ENCODE peak calls at places on chromosomes 13 and 19, in eight cellular contexts. One of them, this sample, is unnamed.

GRCh38 chr19:46390866-46391265 is 22.5 kb downstream of the CCDC8 start:
- DNase-seq in fibroblast of lung: no peak
- DNase-seq in Peyer's patch: no peak
- DNase-seq in heart right ventricle: no peak
- DNase-seq in SK-N-SH: no peak
- DNase-seq in heart left ventricle: no peak
- DNase-seq in endodermal cell: no peak
- DNase-seq in HCT116: no peak
- DNase-seq in this sample: no peak

GRCh38 chr13:26941345-26942174 is 181.0 kb upstream of the GPR12 start:
- DNase-seq in SK-N-SH: no peak
- DNase-seq in heart right ventricle: no peak
- DNase-seq in endodermal cell: peak; percentile 29
- DNase-seq in heart left ventricle: no peak
- DNase-seq in Peyer's patch: no peak
- DNase-seq in fibroblast of lung: peak; percentile 85
- DNase-seq in HCT116: no peak
- DNase-seq in this sample: no peak

GRCh38 chr19:58300620-58301019 is 4.6 kb upstream of the ERVK3-1 start:
- DNase-seq in heart right ventricle: no peak
- DNase-seq in HCT116: no peak
- DNase-seq in heart left ventricle: no peak
- DNase-seq in fibroblast of lung: no peak
- DNase-seq in SK-N-SH: no peak
- DNase-seq in Peyer's patch: no peak
- DNase-seq in endodermal cell: no peak
- DNase-seq in this sample: no peak

GRCh38 chr19:19105365-19106060 is 32.8 kb downstream of the TMEM161A start:
- DNase-seq in HCT116: peak; percentile 53
- DNase-seq in fibroblast of lung: peak; percentile 52
- DNase-seq in Peyer's patch: peak; percentile 43
- DNase-seq in endodermal cell: peak; percentile 95
- DNase-seq in heart left ventricle: peak; percentile 65
- DNase-seq in SK-N-SH: peak; percentile 56
- DNase-seq in heart right ventricle: peak; percentile 52
- DNase-seq in this sample: peak; percentile 52

GRCh38 chr13:112775791-112776279 is 86.0 kb downstream of the ATP11A start:
- DNase-seq in heart right ventricle: no peak
- DNase-seq in heart left ventricle: no peak
- DNase-seq in HCT116: no peak
- DNase-seq in endodermal cell: peak; percentile 62
- DNase-seq in SK-N-SH: peak; percentile 46
- DNase-seq in Peyer's patch: no peak
- DNase-seq in fibroblast of lung: no peak
- DNase-seq in this sample: no peak

GRCh38 chr13:42762917-42763316 is 18.5 kb upstream of the FAM216B start:
- DNase-seq in heart right ventricle: no peak
- DNase-seq in heart left ventricle: no peak
- DNase-seq in fibroblast of lung: peak; percentile 89
- DNase-seq in HCT116: no peak
- DNase-seq in Peyer's patch: no peak
- DNase-seq in endodermal cell: no peak
- DNase-seq in SK-N-SH: no peak
- DNase-seq in this sample: no peak

GRCh38 chr13:42777476-42777875 is 3.9 kb upstream of the FAM216B start:
- DNase-seq in endodermal cell: no peak
- DNase-seq in fibroblast of lung: no peak
- DNase-seq in SK-N-SH: no peak
- DNase-seq in HCT116: no peak
- DNase-seq in heart right ventricle: no peak
- DNase-seq in heart left ventricle: no peak
- DNase-seq in Peyer's patch: no peak
- DNase-seq in this sample: no peak

GRCh38 chr13:23992722-23993438 is 95.6 kb upstream of the C1QTNF9B start:
- DNase-seq in heart right ventricle: no peak
- DNase-seq in heart left ventricle: no peak
- DNase-seq in SK-N-SH: no peak
- DNase-seq in Peyer's patch: no peak
- DNase-seq in endodermal cell: peak; percentile 13
- DNase-seq in fibroblast of lung: no peak
- DNase-seq in HCT116: no peak
- DNase-seq in this sample: no peak

GRCh38 chr19:16340092-16340491 is 15.5 kb downstream of the KLF2 start:
- DNase-seq in endodermal cell: no peak
- DNase-seq in heart right ventricle: no peak
- DNase-seq in SK-N-SH: no peak
- DNase-seq in Peyer's patch: no peak
- DNase-seq in heart left ventricle: no peak
- DNase-seq in HCT116: no peak
- DNase-seq in fibroblast of lung: peak; percentile 77
- DNase-seq in this sample: peak; percentile 68

GRCh38 chr19:33774751-33775150 is 21.9 kb upstream of the KCTD15 start:
- DNase-seq in SK-N-SH: no peak
- DNase-seq in heart right ventricle: no peak
- DNase-seq in HCT116: no peak
- DNase-seq in Peyer's patch: no peak
- DNase-seq in heart left ventricle: no peak
- DNase-seq in endodermal cell: no peak
- DNase-seq in fibroblast of lung: no peak
- DNase-seq in this sample: no peak

GRCh38 chr19:41707502-41707812 is 969 bp upstream of the CEACAM5 start:
- DNase-seq in endodermal cell: peak; percentile 51
- DNase-seq in SK-N-SH: no peak
- DNase-seq in heart right ventricle: no peak
- DNase-seq in fibroblast of lung: no peak
- DNase-seq in HCT116: no peak
- DNase-seq in Peyer's patch: no peak
- DNase-seq in heart left ventricle: no peak
- DNase-seq in this sample: no peak

GRCh38 chr13:80977168-80977567 is 636.2 kb upstream of the SPRY2 start:
- DNase-seq in fibroblast of lung: no peak
- DNase-seq in heart left ventricle: no peak
- DNase-seq in heart right ventricle: no peak
- DNase-seq in endodermal cell: no peak
- DNase-seq in SK-N-SH: no peak
- DNase-seq in Peyer's patch: no peak
- DNase-seq in HCT116: no peak
- DNase-seq in this sample: no peak

GRCh38 chr19:56942749-56943148 is 102.2 kb upstream of the PEG3 start:
- DNase-seq in HCT116: no peak
- DNase-seq in SK-N-SH: peak; percentile 55
- DNase-seq in fibroblast of lung: no peak
- DNase-seq in Peyer's patch: no peak
- DNase-seq in heart right ventricle: peak; percentile 36
- DNase-seq in heart left ventricle: peak; percentile 33
- DNase-seq in endodermal cell: peak; percentile 45
- DNase-seq in this sample: peak; percentile 19

GRCh38 chr13:59979589-59979988 is 184.1 kb downstream of the DIAPH3 start:
- DNase-seq in HCT116: no peak
- DNase-seq in fibroblast of lung: no peak
- DNase-seq in heart right ventricle: no peak
- DNase-seq in heart left ventricle: no peak
- DNase-seq in SK-N-SH: no peak
- DNase-seq in endodermal cell: no peak
- DNase-seq in Peyer's patch: no peak
- DNase-seq in this sample: no peak

GRCh38 chr13:107807306-107808073 is 407.8 kb downstream of the LIG4 start:
- DNase-seq in fibroblast of lung: peak; percentile 49
- DNase-seq in endodermal cell: no peak
- DNase-seq in SK-N-SH: no peak
- DNase-seq in HCT116: no peak
- DNase-seq in Peyer's patch: no peak
- DNase-seq in heart right ventricle: no peak
- DNase-seq in heart left ventricle: no peak
- DNase-seq in this sample: no peak

GRCh38 chr19:6772028-6772865 is at the start of gene VAV1:
- DNase-seq in Peyer's patch: peak; percentile 95
- DNase-seq in endodermal cell: peak; percentile 57
- DNase-seq in HCT116: no peak
- DNase-seq in fibroblast of lung: no peak
- DNase-seq in heart left ventricle: peak; percentile 55
- DNase-seq in heart right ventricle: peak; percentile 61
- DNase-seq in SK-N-SH: peak; percentile 53
- DNase-seq in this sample: no peak

GRCh38 chr19:19805480-19805879 is 16.1 kb downstream of the ZNF506 start:
- DNase-seq in SK-N-SH: no peak
- DNase-seq in Peyer's patch: no peak
- DNase-seq in fibroblast of lung: no peak
- DNase-seq in heart right ventricle: no peak
- DNase-seq in HCT116: no peak
- DNase-seq in heart left ventricle: no peak
- DNase-seq in endodermal cell: no peak
- DNase-seq in this sample: no peak

GRCh38 chr19:43625918-43626579 is 6.6 kb upstream of the ZNF428 start:
- DNase-seq in HCT116: no peak
- DNase-seq in SK-N-SH: peak; percentile 73
- DNase-seq in heart left ventricle: no peak
- DNase-seq in fibroblast of lung: no peak
- DNase-seq in heart right ventricle: peak; percentile 24
- DNase-seq in Peyer's patch: no peak
- DNase-seq in endodermal cell: peak; percentile 81
- DNase-seq in this sample: no peak

GRCh38 chr19:33456076-33456844 is 65.3 kb downstream of the PEPD start:
- DNase-seq in fibroblast of lung: no peak
- DNase-seq in endodermal cell: no peak
- DNase-seq in heart right ventricle: no peak
- DNase-seq in HCT116: no peak
- DNase-seq in SK-N-SH: no peak
- DNase-seq in Peyer's patch: no peak
- DNase-seq in heart left ventricle: no peak
- DNase-seq in this sample: no peak

DNA sequence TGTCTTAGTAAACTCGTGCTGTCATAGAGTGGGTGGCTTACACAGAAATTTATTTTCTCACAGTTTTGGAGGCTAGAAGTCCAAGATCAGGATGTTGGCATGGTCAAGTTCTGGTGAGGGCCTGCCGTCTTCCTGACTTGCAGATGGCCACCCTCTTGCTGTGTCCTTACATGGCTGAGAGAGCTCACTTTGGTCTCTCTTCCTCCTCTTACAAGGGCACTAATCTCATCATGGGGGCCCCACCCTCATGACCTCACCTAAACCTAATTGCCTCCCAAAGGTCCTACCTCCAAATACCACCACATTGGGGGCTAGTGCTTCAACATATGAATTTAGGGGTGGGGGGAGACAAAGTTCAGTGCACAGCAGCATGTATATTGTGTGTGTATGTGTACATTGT is 14.3 kb upstream of the GPR18 start:
- DNase-seq in Peyer's patch: no peak
- DNase-seq in HCT116: no peak
- DNase-seq in endodermal cell: no peak
- DNase-seq in SK-N-SH: no peak
- DNase-seq in fibroblast of lung: no peak
- DNase-seq in heart right ventricle: no peak
- DNase-seq in heart left ventricle: no peak
- DNase-seq in this sample: no peak
- H3K4me1 ChIP-seq in Peyer's patch: peaks cover 15% of the 10 kb centered on the region
- H3K4me1 ChIP-seq in HCT116: peaks cover 4% of the 10 kb centered on the region
- H3K4me1 ChIP-seq in endodermal cell: peaks cover 6% of the 10 kb centered on the region
- H3K4me1 ChIP-seq in SK-N-SH: no peaks in the 10 kb centered on the region
- H3K4me1 ChIP-seq in fibroblast of lung: no peaks in the 10 kb centered on the region
- H3K4me1 ChIP-seq in heart right ventricle: no peaks in the 10 kb centered on the region
- H3K4me1 ChIP-seq in heart left ventricle: no peaks in the 10 kb centered on the region
- H3K4me1 ChIP-seq in this sample: no peaks in the 10 kb centered on the region

GRCh38 chr19:55348317-55349034 is 6.0 kb downstream of the COX6B2 start:
- DNase-seq in SK-N-SH: no peak
- DNase-seq in fibroblast of lung: no peak
- DNase-seq in Peyer's patch: no peak
- DNase-seq in heart right ventricle: no peak
- DNase-seq in heart left ventricle: no peak
- DNase-seq in HCT116: no peak
- DNase-seq in endodermal cell: peak; percentile 81
- DNase-seq in this sample: peak; percentile 88
- H3K9me3 ChIP-seq in SK-N-SH: no peaks in the 10 kb centered on the region
- H3K9me3 ChIP-seq in fibroblast of lung: no peaks in the 10 kb centered on the region
- H3K9me3 ChIP-seq in Peyer's patch: no peaks in the 10 kb centered on the region
- H3K9me3 ChIP-seq in heart right ventricle: no peaks in the 10 kb centered on the region
- H3K9me3 ChIP-seq in heart left ventricle: no peaks in the 10 kb centered on the region
- H3K9me3 ChIP-seq in HCT116: no peaks in the 10 kb centered on the region
- H3K9me3 ChIP-seq in endodermal cell: no peaks in the 10 kb centered on the region
- H3K9me3 ChIP-seq in this sample: no peaks in the 10 kb centered on the region

DNA sequence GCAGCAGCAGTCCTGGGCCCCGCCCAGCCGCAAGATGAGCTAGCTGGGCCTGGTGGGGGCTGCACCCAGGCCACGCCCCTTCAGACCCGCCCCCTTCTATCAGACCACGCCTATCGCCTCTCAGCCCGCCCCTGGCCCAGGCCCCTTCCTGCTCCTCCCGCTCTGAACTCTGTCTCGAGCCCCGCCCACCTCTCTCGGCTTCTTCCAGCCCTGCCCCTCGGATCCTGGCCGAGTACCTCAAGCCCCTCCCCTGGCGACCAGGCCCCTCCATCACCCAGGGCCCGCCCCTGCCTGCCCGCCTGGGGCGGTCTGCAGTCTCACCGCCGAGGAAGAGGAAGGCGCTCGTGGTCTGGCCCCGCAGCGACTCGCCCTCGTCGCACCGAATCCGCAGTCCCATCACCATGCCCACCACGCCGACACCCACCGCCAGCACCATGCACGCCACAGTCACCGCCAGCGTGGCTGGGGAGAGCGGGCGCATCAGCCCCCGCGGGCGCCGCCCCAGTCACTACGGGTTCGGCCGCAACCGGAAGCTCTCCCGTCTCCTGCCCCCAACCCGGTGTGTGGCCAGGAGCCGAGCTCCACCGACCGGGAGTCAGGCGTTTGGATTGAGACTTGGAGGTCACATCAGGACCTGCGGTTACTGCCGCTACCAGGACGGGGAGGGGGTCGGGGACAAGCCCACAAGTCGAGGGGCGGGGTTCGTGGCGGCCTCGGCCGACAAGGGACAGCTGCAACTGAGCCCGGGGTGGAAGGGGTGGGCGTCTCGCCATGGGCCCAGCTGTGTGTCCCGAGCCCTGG is 1.0 kb downstream of the CLDND2 start:
- DNase-seq in endodermal cell: peak; percentile 100
- DNase-seq in Peyer's patch: peak; percentile 100
- DNase-seq in fibroblast of lung: peak; percentile 98
- DNase-seq in SK-N-SH: peak; percentile 98
- DNase-seq in heart left ventricle: peak; percentile 100
- DNase-seq in heart right ventricle: peak; percentile 99
- DNase-seq in HCT116: peak; percentile 97
- DNase-seq in this sample: peak; percentile 100
- H3K4me1 ChIP-seq in endodermal cell: peaks cover 17% of the 10 kb centered on the region
- H3K4me1 ChIP-seq in Peyer's patch: peaks cover 15% of the 10 kb centered on the region
- H3K4me1 ChIP-seq in fibroblast of lung: peaks cover 9% of the 10 kb centered on the region
- H3K4me1 ChIP-seq in SK-N-SH: peaks cover 6% of the 10 kb centered on the region
- H3K4me1 ChIP-seq in heart left ventricle: peaks cover 18% of the 10 kb centered on the region
- H3K4me1 ChIP-seq in heart right ventricle: peaks cover 24% of the 10 kb centered on the region
- H3K4me1 ChIP-seq in HCT116: peaks cover 43% of the 10 kb centered on the region
- H3K4me1 ChIP-seq in this sample: peaks cover 4% of the 10 kb centered on the region

DNA sequence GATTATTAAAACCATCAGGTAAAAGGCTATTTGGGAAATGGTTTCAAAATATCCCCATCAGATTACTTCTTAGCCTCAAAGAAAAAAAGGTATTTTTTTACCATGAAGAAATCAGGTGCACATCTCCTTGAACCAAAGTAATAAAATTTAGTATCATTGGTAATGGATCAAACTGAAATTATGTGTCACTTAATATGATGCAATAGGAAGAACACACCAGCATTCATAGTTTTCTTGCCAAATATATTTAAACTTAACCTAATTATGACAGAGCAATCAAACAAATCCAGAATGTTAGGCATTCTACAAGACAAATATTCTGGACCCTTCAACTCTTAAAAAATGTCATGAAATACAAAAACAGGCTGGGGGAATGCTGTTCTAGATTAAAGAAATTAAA is 4.1 kb upstream of the ZNF420 start:
- DNase-seq in heart left ventricle: no peak
- DNase-seq in heart right ventricle: no peak
- DNase-seq in Peyer's patch: no peak
- DNase-seq in HCT116: no peak
- DNase-seq in SK-N-SH: no peak
- DNase-seq in fibroblast of lung: no peak
- DNase-seq in endodermal cell: no peak
- DNase-seq in this sample: no peak
- H3K9me3 ChIP-seq in heart left ventricle: no peaks in the 10 kb centered on the region
- H3K9me3 ChIP-seq in heart right ventricle: peaks cover 26% of the 10 kb centered on the region
- H3K9me3 ChIP-seq in Peyer's patch: no peaks in the 10 kb centered on the region
- H3K9me3 ChIP-seq in HCT116: peaks cover 26% of the 10 kb centered on the region
- H3K9me3 ChIP-seq in SK-N-SH: peaks cover 17% of the 10 kb centered on the region
- H3K9me3 ChIP-seq in fibroblast of lung: no peaks in the 10 kb centered on the region
- H3K9me3 ChIP-seq in endodermal cell: peaks cover 27% of the 10 kb centered on the region
- H3K9me3 ChIP-seq in this sample: no peaks in the 10 kb centered on the region